ENCODE peak calls at places on chromosomes 1 and 21, in eight cellular contexts. E is aorta; C is CD8-positive, alpha-beta T cell; G is testis; J is lung; B is heart left ventricle; D is CD8-positive, alpha-beta memory T cell; X is HCT116. F is an unnamed sample.

GRCh38 chr1:81349194-81349965 is 451.4 kb upstream of the ADGRL2 start:
- DNase-seq in E (no peak), C (no peak), G (no peak), J (no peak), B (no peak), D (no peak), X (no peak), F (no peak)

GRCh38 chr1:226736001-226736907 is 2.8 kb downstream of the ITPKB start:
- DNase-seq in E (peak; percentile 53), C (peak; percentile 66), G (no peak), J (no peak), B (peak; percentile 59), D (no peak), X (no peak), F (no peak)

GRCh38 chr1:224054611-224055010 is 59.3 kb upstream of the FBXO28 start:
- DNase-seq in E (no peak), C (no peak), G (no peak), J (no peak), B (no peak), D (no peak), X (no peak), F (no peak)

GRCh38 chr1:87089070-87089736 is 174.8 kb downstream of the HS2ST1 start:
- DNase-seq in E (no peak), C (no peak), G (no peak), J (no peak), B (no peak), D (no peak), X (no peak), F (no peak)

GRCh38 chr1:184160236-184160635 is 108.7 kb downstream of the TSEN15 start:
- DNase-seq in E (no peak), C (no peak), G (no peak), J (no peak), B (no peak), D (no peak), X (no peak), F (no peak)

GRCh38 chr21:39098696-39099111 is 84.5 kb downstream of the PSMG1 start:
- DNase-seq in E (no peak), C (no peak), G (no peak), J (no peak), B (no peak), D (no peak), X (no peak), F (no peak)

GRCh38 chr21:45747802-45748445 is 104.4 kb downstream of the PCBP3 start:
- DNase-seq in E (no peak), C (no peak), G (no peak), J (no peak), B (no peak), D (no peak), X (peak; percentile 18), F (no peak)

GRCh38 chr1:28860332-28861073 is 48.5 kb downstream of the OPRD1 start:
- DNase-seq in E (no peak), C (no peak), G (no peak), J (no peak), B (no peak), D (no peak), X (no peak), F (no peak)

GRCh38 chr1:242002072-242002471 is 3.2 kb upstream of the MAP1LC3C start:
- DNase-seq in E (no peak), C (no peak), G (no peak), J (no peak), B (no peak), D (no peak), X (no peak), F (no peak)

GRCh38 chr1:203268901-203269653 is 36.2 kb upstream of the BTG2 start:
- DNase-seq in E (no peak), C (peak; percentile 58), G (peak; percentile 71), J (no peak), B (no peak), D (peak; percentile 63), X (peak; percentile 64), F (no peak)

GRCh38 chr1:58755468-58755872 is 28.4 kb downstream of the JUN start:
- DNase-seq in E (peak; percentile 91), C (peak; percentile 65), G (peak; percentile 23), J (peak; percentile 78), B (peak; percentile 62), D (peak; percentile 56), X (peak; percentile 70), F (peak; percentile 19)

GRCh38 chr1:236334893-236335545 is 53.3 kb upstream of the ERO1B start:
- DNase-seq in E (no peak), C (no peak), G (no peak), J (no peak), B (no peak), D (no peak), X (no peak), F (no peak)

GRCh38 chr1:56029329-56030003 is 549.9 kb downstream of the PLPP3 start:
- DNase-seq in E (no peak), C (no peak), G (no peak), J (no peak), B (no peak), D (no peak), X (no peak), F (peak; percentile 10)

GRCh38 chr1:18840145-18840544 is 19.3 kb downstream of the TAS1R2 start:
- DNase-seq in E (no peak), C (no peak), G (no peak), J (no peak), B (no peak), D (no peak), X (no peak), F (no peak)

GRCh38 chr1:27968692-27969091 is 8.9 kb downstream of the XKR8 start:
- DNase-seq in E (no peak), C (no peak), G (no peak), J (no peak), B (no peak), D (no peak), X (peak; percentile 75), F (no peak)

GRCh38 chr1:61921435-61921834 is 179.2 kb downstream of the PATJ start:
- DNase-seq in E (no peak), C (no peak), G (no peak), J (no peak), B (no peak), D (no peak), X (no peak), F (no peak)

GRCh38 chr1:28259935-28260802 is 851 bp downstream of the SESN2 start:
- DNase-seq in E (peak; percentile 90), C (no peak), G (peak; percentile 82), J (peak; percentile 68), B (peak; percentile 81), D (no peak), X (no peak), F (peak; percentile 63)

GRCh38 chr21:18495553-18495952 is 92.0 kb upstream of the TMPRSS15 start:
- DNase-seq in E (no peak), C (no peak), G (no peak), J (no peak), B (no peak), D (no peak), X (no peak), F (no peak)
- H3K9me3 ChIP-seq in E (no peaks in the 10 kb centered on the region), C (no peaks in the 10 kb centered on the region), G (no peaks in the 10 kb centered on the region), J (no peaks in the 10 kb centered on the region), B (no peaks in the 10 kb centered on the region), D (no peaks in the 10 kb centered on the region), X (peaks cover 20% of the 10 kb centered on the region), F (no peaks in the 10 kb centered on the region)

DNA sequence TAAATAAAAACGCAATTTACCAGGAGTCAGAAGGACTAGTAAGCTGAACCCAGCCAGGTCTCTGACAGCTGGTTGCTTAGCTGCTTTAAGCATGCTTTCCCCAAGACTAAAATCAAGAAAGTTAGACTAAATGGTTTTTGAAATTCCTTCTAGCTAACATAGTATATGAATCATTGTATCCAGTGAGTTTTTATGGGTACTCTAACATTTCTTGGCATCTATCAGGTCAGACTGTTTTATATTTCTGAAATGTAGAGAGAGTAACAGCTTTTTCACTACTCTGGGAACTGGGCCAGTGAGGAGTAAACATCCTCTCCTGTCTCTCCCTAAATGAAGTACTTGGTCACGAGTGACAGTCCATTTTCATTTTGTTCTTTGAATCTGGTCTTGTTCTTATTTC is 47.4 kb downstream of the PKN2 start:
- DNase-seq in E (no peak), C (no peak), G (peak; percentile 55), J (no peak), B (peak; percentile 20), D (no peak), X (no peak), F (no peak)
- H3K4me3 ChIP-seq in E (no peak overlapping the region), C (no peak overlapping the region), G (no peak overlapping the region), J (no peak overlapping the region), B (no peak overlapping the region), D (no peak overlapping the region), X (no peak overlapping the region), F (no peak overlapping the region)

GRCh38 chr1:172375227-172375631 is 45.3 kb upstream of the C1orf105 start:
- DNase-seq in E (no peak), C (no peak), G (no peak), J (no peak), B (no peak), D (no peak), X (no peak), F (no peak)

GRCh38 chr1:172378109-172378755 is 42.3 kb upstream of the C1orf105 start:
- DNase-seq in E (no peak), C (no peak), G (no peak), J (no peak), B (no peak), D (no peak), X (no peak), F (no peak)

GRCh38 chr1:172373864-172374263 is 46.6 kb upstream of the C1orf105 start:
- DNase-seq in E (no peak), C (no peak), G (no peak), J (no peak), B (no peak), D (no peak), X (no peak), F (no peak)
- H3K9me3 ChIP-seq in E (no peaks in the 10 kb centered on the region), C (no peaks in the 10 kb centered on the region), G (no peaks in the 10 kb centered on the region), J (no peaks in the 10 kb centered on the region), B (no peaks in the 10 kb centered on the region), D (no peaks in the 10 kb centered on the region), X (no peaks in the 10 kb centered on the region), F (no peaks in the 10 kb centered on the region)

GRCh38 chr1:84719477-84720274 is 29.4 kb upstream of the SSX2IP start:
- DNase-seq in E (no peak), C (no peak), G (no peak), J (no peak), B (no peak), D (no peak), X (no peak), F (no peak)
- H3K4me3 ChIP-seq in E (peak overlapping the region; percentile 64), C (no peak overlapping the region), G (no peak overlapping the region), J (no peak overlapping the region), B (no peak overlapping the region), D (no peak overlapping the region), X (no peak overlapping the region), F (no peak overlapping the region)

DNA sequence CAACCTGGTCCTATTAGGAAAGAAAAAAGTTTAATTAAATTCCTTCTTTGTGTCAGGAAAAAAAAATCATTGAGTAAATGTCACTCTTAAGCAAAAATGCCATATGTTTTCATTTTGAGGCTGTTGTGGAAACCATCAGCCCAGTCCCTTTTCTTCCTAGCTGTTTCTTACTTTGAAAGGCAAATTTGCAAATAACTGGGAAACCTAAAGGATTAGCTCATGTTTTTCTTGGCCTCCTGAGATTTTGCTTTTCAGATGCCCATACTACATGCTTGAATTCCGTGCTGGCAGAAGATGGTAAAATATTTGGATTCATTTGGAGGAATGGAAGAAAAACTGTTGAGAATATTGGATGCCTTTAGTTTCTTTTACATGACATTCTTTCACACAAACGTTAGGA is 182.1 kb upstream of the ADAMTS5 start:
- DNase-seq in E (no peak), C (no peak), G (no peak), J (no peak), B (no peak), D (no peak), X (no peak), F (no peak)
- H3K9me3 ChIP-seq in E (no peaks in the 10 kb centered on the region), C (no peaks in the 10 kb centered on the region), G (no peaks in the 10 kb centered on the region), J (no peaks in the 10 kb centered on the region), B (no peaks in the 10 kb centered on the region), D (no peaks in the 10 kb centered on the region), X (peaks cover 31% of the 10 kb centered on the region), F (no peaks in the 10 kb centered on the region)

F was measured in pancreas.